ENCODE peak calls at places on chromosomes 11 and 22, in ten cellular contexts. P is SW480, N is sciatic nerve, Z is HEK293T, G is HTR-8/SVneo, U is cerebellar cortex, E is NCI-H2171, W is left kidney, S is right cardiac atrium, L is mucosa of gallbladder. C is an unnamed sample.

GRCh38 chr11:1832181-1832988 is 2.4 kb upstream of the SYT8 start:
- DNase-seq in P (peak), N (peak), Z (peak), G (peak), U (peak), E (no peak), W (peak), S (peak), L (no peak), C (peak)

GRCh38 chr22:19526702-19527111 is 2.5 kb upstream of the CLDN5 start:
- DNase-seq in P (no peak), N (no peak), Z (peak), G (no peak), U (no peak), E (no peak), W (no peak), S (no peak), L (no peak), C (no peak)

GRCh38 chr22:29011868-29012428 is 49.7 kb downstream of the C22orf31 start:
- DNase-seq in P (no peak), N (peak), Z (no peak), G (no peak), U (no peak), E (no peak), W (no peak), S (no peak), L (peak), C (no peak)

GRCh38 chr22:39343259-39344045 is 6.3 kb upstream of the SYNGR1 start:
- DNase-seq in P (peak), N (peak), Z (peak), G (peak), U (peak), E (peak), W (peak), S (no peak), L (peak), C (peak)

GRCh38 chr22:46050451-46050845 is 73.5 kb upstream of the WNT7B start:
- DNase-seq in P (no peak), N (peak), Z (no peak), G (no peak), U (peak), E (no peak), W (no peak), S (no peak), L (no peak), C (no peak)

GRCh38 chr11:5536482-5536881 is 11.9 kb downstream of the OR52H1 start:
- DNase-seq in P (no peak), N (no peak), Z (no peak), G (no peak), U (no peak), E (no peak), W (no peak), S (no peak), L (no peak), C (no peak)

GRCh38 chr11:16986434-16987204 is 27.6 kb downstream of the PLEKHA7 start:
- DNase-seq in P (peak), N (no peak), Z (peak), G (no peak), U (no peak), E (no peak), W (peak), S (no peak), L (peak), C (no peak)

GRCh38 chr11:55357560-55358184 is 10.1 kb upstream of the OR4A15 start:
- DNase-seq in P (no peak), N (no peak), Z (no peak), G (no peak), U (no peak), E (no peak), W (no peak), S (no peak), L (no peak), C (no peak)

GRCh38 chr11:66333220-66333877 is 2.9 kb downstream of the RIN1 start:
- DNase-seq in P (no peak), N (no peak), Z (no peak), G (no peak), U (no peak), E (no peak), W (no peak), S (peak), L (no peak), C (peak)

GRCh38 chr11:34988294-34989255 is 72.2 kb downstream of the PDHX start:
- DNase-seq in P (peak), N (no peak), Z (no peak), G (no peak), U (no peak), E (no peak), W (no peak), S (no peak), L (no peak), C (no peak)